ENCODE peak calls at places on chromosome 11, in ten cellular contexts. Q, B, S, P, A, L, R, G, M and E are unnamed samples. For H3K27me3, the result is how much of the 10 kb centered on the place peaks cover.

GRCh38 chr11:65119670-65119995 is 2.1 kb upstream of the ZNHIT2 start:
- DNase-seq in Q (no peak), B (no peak), S (no peak), P (no peak), A (no peak), L (no peak), R (no peak), G (no peak), M (no peak), E (no peak)

GRCh38 chr11:37512156-37512780 is 914.2 kb upstream of the RAG2 start:
- DNase-seq in Q (no peak), B (no peak), S (no peak), P (no peak), A (no peak), L (no peak), R (no peak), G (no peak), M (no peak), E (no peak)

GRCh38 chr11:10973416-10973815 is 115.6 kb upstream of the ZBED5 start:
- DNase-seq in Q (no peak), B (no peak), S (no peak), P (no peak), A (no peak), L (no peak), R (no peak), G (no peak), M (no peak), E (no peak)

GRCh38 chr11:19200410-19201201 is 1.2 kb downstream of the CSRP3 start:
- DNase-seq in Q (no peak), B (peak), S (no peak), P (no peak), A (no peak), L (no peak), R (peak), G (no peak), M (no peak), E (peak)

GRCh38 chr11:99200720-99201119 is 180.0 kb downstream of the CNTN5 start:
- DNase-seq in Q (no peak), B (no peak), S (no peak), P (no peak), A (no peak), L (no peak), R (no peak), G (no peak), M (no peak), E (no peak)

GRCh38 chr11:64854534-64855502 is 10.4 kb upstream of the CDC42BPG start:
- DNase-seq in Q (peak), B (no peak), S (no peak), P (peak), A (peak), L (peak), R (peak), G (peak), M (peak), E (peak)

GRCh38 chr11:63905179-63905578 is 11.8 kb downstream of the RCOR2 start:
- DNase-seq in Q (no peak), B (no peak), S (no peak), P (peak), A (no peak), L (no peak), R (no peak), G (no peak), M (no peak), E (no peak)

GRCh38 chr11:69054397-69055211 is 5.9 kb downstream of the TPCN2 start:
- DNase-seq in Q (no peak), B (no peak), S (no peak), P (no peak), A (no peak), L (no peak), R (no peak), G (no peak), M (no peak), E (no peak)

GRCh38 chr11:14370496-14370895 is 11.5 kb upstream of the RRAS2 start:
- DNase-seq in Q (no peak), B (no peak), S (no peak), P (no peak), A (no peak), L (no peak), R (no peak), G (no peak), M (no peak), E (no peak)

GRCh38 chr11:35363246-35364100 is 55.9 kb downstream of the SLC1A2 start:
- DNase-seq in Q (no peak), B (no peak), S (no peak), P (peak), A (peak), L (no peak), R (no peak), G (no peak), M (no peak), E (no peak)

GRCh38 chr11:122093731-122094130 is 22.3 kb downstream of the BLID start:
- DNase-seq in Q (no peak), B (no peak), S (no peak), P (no peak), A (no peak), L (no peak), R (peak), G (no peak), M (no peak), E (no peak)

GRCh38 chr11:111303476-111303875 is 5.1 kb downstream of the POU2AF3 start:
- DNase-seq in Q (no peak), B (no peak), S (no peak), P (no peak), A (peak), L (no peak), R (peak), G (no peak), M (no peak), E (no peak)

GRCh38 chr11:88421530-88421929 is 84.0 kb upstream of the CTSC start:
- DNase-seq in Q (peak), B (no peak), S (peak), P (no peak), A (peak), L (peak), R (peak), G (no peak), M (no peak), E (no peak)

GRCh38 chr11:130631119-130631518 is 182.7 kb downstream of the ADAMTS15 start:
- DNase-seq in Q (peak), B (peak), S (no peak), P (no peak), A (no peak), L (no peak), R (peak), G (no peak), M (no peak), E (peak)

GRCh38 chr11:75325713-75326438 is 25.6 kb downstream of the ARRB1 start:
- DNase-seq in Q (peak), B (peak), S (no peak), P (peak), A (no peak), L (peak), R (peak), G (no peak), M (peak), E (peak)

GRCh38 chr11:11391796-11392195 is 38.7 kb upstream of the CSNK2A3 start:
- DNase-seq in Q (peak), B (peak), S (no peak), P (no peak), A (no peak), L (no peak), R (peak), G (peak), M (no peak), E (peak)

GRCh38 chr11:124754309-124754708 is 2.3 kb upstream of the VSIG2 start:
- DNase-seq in Q (no peak), B (no peak), S (no peak), P (no peak), A (no peak), L (no peak), R (no peak), G (no peak), M (no peak), E (no peak)

GRCh38 chr11:130198964-130199363 is 39.4 kb downstream of the ST14 start:
- DNase-seq in Q (no peak), B (no peak), S (no peak), P (no peak), A (no peak), L (no peak), R (no peak), G (no peak), M (no peak), E (no peak)

GRCh38 chr11:125263268-125263790 is 98.8 kb downstream of the PKNOX2 start:
- DNase-seq in Q (peak), B (peak), S (no peak), P (peak), A (peak), L (peak), R (peak), G (peak), M (peak), E (peak)

GRCh38 chr11:96869207-96869606 is 479.4 kb downstream of the JRKL start:
- DNase-seq in Q (no peak), B (no peak), S (no peak), P (no peak), A (no peak), L (peak), R (peak), G (no peak), M (no peak), E (no peak)

GRCh38 chr11:78379039-78379670 is 38.5 kb downstream of the GAB2 start:
- DNase-seq in Q (no peak), B (no peak), S (no peak), P (no peak), A (no peak), L (no peak), R (no peak), G (no peak), M (no peak), E (no peak)

GRCh38 chr11:2102132-2102882 is 36.9 kb downstream of the IGF2 start:
- DNase-seq in Q (no peak), B (no peak), S (no peak), P (no peak), A (no peak), L (peak), R (no peak), G (no peak), M (peak), E (no peak)
- H3K27me3 ChIP-seq in Q (under half), B (under half), S (under half), P (half or more), A (under half), L (under half), R (under half), G (under half), M (under half), E (under half)

DNA sequence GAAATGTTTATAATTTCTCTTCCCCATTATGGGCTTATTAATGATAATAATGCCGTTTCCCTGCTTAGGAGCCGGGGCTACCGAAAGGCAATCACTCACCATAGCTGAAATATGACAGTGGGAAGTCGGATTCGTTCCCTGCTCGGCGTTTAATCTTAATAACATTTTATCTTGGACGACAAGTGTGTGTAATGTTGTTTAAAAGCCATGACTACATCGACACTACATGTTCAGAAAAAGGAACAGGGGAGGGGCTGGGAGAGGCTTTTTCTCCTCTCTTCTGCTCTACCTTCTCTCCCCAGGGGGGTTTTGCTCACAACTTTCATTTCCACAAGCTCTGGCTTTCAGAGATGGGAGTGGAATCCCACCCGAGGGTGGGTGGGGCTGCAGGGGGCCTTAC is 105.5 kb downstream of the DSCAML1 start:
- DNase-seq in Q (no peak), B (no peak), S (no peak), P (no peak), A (no peak), L (no peak), R (no peak), G (no peak), M (no peak), E (no peak)
- H3K4me3 ChIP-seq in Q (no peak), B (no peak), S (no peak), P (no peak), A (no peak), L (no peak), R (no peak), G (no peak), M (no peak), E (no peak)

GRCh38 chr11:102111787-102112653 is 1.8 kb downstream of the YAP1 start:
- DNase-seq in Q (peak), B (peak), S (no peak), P (peak), A (no peak), L (peak), R (peak), G (peak), M (no peak), E (no peak)

GRCh38 chr11:102110761-102111010 is 439 bp downstream of the YAP1 start:
- DNase-seq in Q (no peak), B (no peak), S (no peak), P (no peak), A (no peak), L (no peak), R (no peak), G (no peak), M (no peak), E (no peak)

GRCh38 chr11:102112654-102112926 is 2.3 kb downstream of the YAP1 start:
- DNase-seq in Q (no peak), B (no peak), S (no peak), P (no peak), A (no peak), L (no peak), R (no peak), G (no peak), M (no peak), E (no peak)

GRCh38 chr11:102109896-102110760 is at the start of gene YAP1:
- DNase-seq in Q (peak), B (peak), S (peak), P (peak), A (peak), L (peak), R (peak), G (peak), M (peak), E (no peak)

DNA sequence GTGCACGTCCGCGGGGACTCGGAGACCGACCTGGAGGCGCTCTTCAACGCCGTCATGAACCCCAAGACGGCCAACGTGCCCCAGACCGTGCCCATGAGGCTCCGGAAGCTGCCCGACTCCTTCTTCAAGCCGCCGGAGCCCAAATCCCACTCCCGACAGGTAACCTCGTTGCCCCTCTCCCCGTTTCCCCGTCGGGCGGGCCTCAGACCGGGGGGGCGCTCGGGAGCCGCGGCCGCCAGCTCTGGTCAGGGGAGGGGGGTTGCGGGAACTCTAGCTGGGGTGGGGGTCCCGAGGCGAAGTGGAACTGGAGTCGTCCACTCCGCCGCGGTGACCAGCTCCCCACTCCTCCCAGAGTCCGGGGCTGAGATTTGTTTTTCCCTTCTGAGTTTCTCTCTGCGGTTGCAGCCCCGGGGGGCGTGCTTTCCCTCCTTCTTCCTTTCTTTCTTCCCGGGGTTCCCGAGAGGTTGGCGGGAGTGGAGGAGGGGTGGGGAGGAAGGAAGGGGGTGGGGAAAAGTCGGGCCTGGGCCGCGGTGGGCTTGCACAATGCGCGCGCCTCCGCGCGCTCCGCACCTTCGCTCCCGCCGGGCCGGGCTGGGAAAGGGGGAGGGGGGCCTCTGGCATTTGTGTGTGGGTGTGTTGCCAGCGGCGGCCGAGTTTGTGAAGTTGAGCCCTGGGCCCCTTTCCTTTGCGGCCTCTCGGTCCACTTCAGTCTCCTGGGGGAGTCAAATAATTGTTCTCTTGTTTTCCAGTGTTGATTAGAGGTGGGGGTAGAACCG is 952 bp downstream of the YAP1 start:
- DNase-seq in Q (peak), B (no peak), S (peak), P (peak), A (peak), L (peak), R (peak), G (peak), M (peak), E (no peak)
- TF ChIP-seq CTCF in Q (peak), B (peak), S (no peak), P (no peak), A (no peak), L (peak), R (peak), G (no peak), M (no peak), E (peak)

GRCh38 chr11:70671083-70671482 is 272.8 kb downstream of the CTTN start:
- DNase-seq in Q (no peak), B (no peak), S (no peak), P (no peak), A (no peak), L (no peak), R (no peak), G (no peak), M (no peak), E (no peak)
- H3K27me3 ChIP-seq in Q (under half), B (under half), S (under half), P (under half), A (under half), L (under half), R (under half), G (under half), M (half or more), E (under half)

GRCh38 chr11:45287316-45287903 is 1.3 kb upstream of the SYT13 start:
- DNase-seq in Q (no peak), B (no peak), S (no peak), P (no peak), A (no peak), L (no peak), R (no peak), G (no peak), M (no peak), E (no peak)
- H3K4me3 ChIP-seq in Q (no peak), B (no peak), S (no peak), P (no peak), A (no peak), L (no peak), R (no peak), G (no peak), M (no peak), E (no peak)

DNA sequence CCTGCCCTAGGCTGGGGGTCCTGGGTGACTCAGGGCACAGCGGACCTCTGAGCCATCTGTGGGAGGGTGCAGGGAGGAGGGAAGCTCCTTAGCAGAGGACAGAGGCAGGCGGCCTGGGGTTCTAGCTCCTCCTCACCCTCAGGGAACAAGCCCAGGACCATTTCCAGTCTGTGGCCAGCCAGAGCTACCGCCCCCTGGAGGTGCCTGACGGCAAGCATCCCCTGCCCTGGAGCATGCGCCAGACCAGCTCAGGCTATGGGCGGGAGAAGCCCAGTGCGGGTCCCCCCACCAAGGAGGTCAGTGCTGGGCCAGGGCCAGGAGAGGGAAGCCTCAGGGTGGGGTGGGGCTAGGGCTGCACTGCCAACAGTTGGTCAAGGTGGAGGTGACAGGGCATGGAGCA is 26.0 kb upstream of the LRRC10B start:
- DNase-seq in Q (no peak), B (no peak), S (no peak), P (no peak), A (no peak), L (no peak), R (no peak), G (no peak), M (no peak), E (no peak)
- TF ChIP-seq CTCF in Q (peak), B (peak), S (peak), P (no peak), A (no peak), L (no peak), R (peak), G (no peak), M (peak), E (peak)

DNA sequence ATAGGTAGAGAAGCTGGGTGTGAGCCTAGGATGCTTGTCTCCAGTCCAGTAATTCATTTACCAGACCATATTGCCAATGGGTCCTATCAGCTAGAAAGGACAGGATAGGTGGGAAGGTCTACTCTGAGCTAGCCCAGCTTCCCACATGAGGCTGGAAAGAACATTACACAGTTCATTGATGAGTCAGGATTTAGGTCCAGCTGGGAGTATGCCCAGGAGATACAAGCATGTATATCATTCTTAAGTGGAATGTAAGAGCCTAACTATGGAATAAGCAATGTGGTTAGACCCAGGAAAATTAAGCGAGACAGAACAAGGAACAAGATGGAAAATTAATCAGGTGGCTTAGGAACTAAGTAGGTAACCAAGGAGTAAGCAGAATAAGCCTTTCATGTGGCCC is 59.0 kb upstream of the TBCEL start:
- DNase-seq in Q (peak), B (no peak), S (no peak), P (no peak), A (no peak), L (no peak), R (peak), G (no peak), M (no peak), E (no peak)
- H3K27me3 ChIP-seq in Q (under half), B (under half), S (under half), P (under half), A (under half), L (under half), R (under half), G (under half), M (under half), E (under half)

DNA sequence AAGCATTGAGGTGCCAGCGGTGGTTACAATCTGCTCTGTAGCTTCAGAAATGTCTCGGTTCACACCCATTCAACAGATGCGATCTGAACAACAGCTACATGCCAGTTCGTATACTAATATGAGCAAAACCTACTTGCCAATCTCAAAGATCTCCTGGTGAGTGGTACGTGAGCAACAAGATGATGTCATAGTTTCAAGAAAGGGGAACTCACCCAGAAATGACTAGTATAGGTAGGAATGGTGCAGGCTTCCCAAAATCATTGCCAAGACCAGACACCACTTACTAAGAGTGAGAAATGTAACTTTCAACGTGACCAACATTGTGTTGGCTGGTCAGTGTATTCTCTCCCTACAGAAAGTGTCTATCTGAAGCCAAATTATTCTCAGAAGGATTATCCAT is 31.1 kb downstream of the OR6Q1 start:
- DNase-seq in Q (peak), B (peak), S (no peak), P (no peak), A (no peak), L (no peak), R (peak), G (no peak), M (no peak), E (peak)
- H3K4me3 ChIP-seq in Q (no peak), B (no peak), S (no peak), P (no peak), A (no peak), L (no peak), R (no peak), G (no peak), M (no peak), E (no peak)

GRCh38 chr11:85431319-85431718 is 195.8 kb downstream of the DLG2 start:
- DNase-seq in Q (no peak), B (no peak), S (no peak), P (no peak), A (no peak), L (peak), R (no peak), G (no peak), M (no peak), E (no peak)
- TF ChIP-seq CTCF in Q (no peak), B (no peak), S (no peak), P (no peak), A (no peak), L (no peak), R (no peak), G (no peak), M (no peak), E (no peak)